ENCODE peak calls at places on chromosome 18, in seven cellular contexts. One of them, this sample, is unnamed.

GRCh38 chr18:11518788-11519685 is 90.4 kb upstream of the SLC35G4 start:
- DNase-seq in CD8-positive, alpha-beta T cell: no peak
- DNase-seq in GM13976: peak; percentile 80
- DNase-seq in Calu3: peak; percentile 74
- DNase-seq in GM12865: peak; percentile 88
- DNase-seq in RWPE1: peak; percentile 65
- DNase-seq in endodermal cell: peak; percentile 92
- DNase-seq in this sample: peak; percentile 58

GRCh38 chr18:45687617-45688016 is 36.4 kb upstream of the SLC14A1 start:
- DNase-seq in CD8-positive, alpha-beta T cell: peak; percentile 66
- DNase-seq in GM13976: peak; percentile 47
- DNase-seq in Calu3: no peak
- DNase-seq in GM12865: peak; percentile 54
- DNase-seq in RWPE1: no peak
- DNase-seq in endodermal cell: no peak
- DNase-seq in this sample: no peak

GRCh38 chr18:23629444-23629946 is 33.2 kb downstream of the ANKRD29 start:
- DNase-seq in CD8-positive, alpha-beta T cell: no peak
- DNase-seq in GM13976: peak; percentile 37
- DNase-seq in Calu3: peak; percentile 61
- DNase-seq in GM12865: peak; percentile 48
- DNase-seq in RWPE1: no peak
- DNase-seq in endodermal cell: no peak
- DNase-seq in this sample: no peak

GRCh38 chr18:44748582-44748981 is 67.9 kb downstream of the SETBP1 start:
- DNase-seq in CD8-positive, alpha-beta T cell: no peak
- DNase-seq in GM13976: no peak
- DNase-seq in Calu3: no peak
- DNase-seq in GM12865: no peak
- DNase-seq in RWPE1: no peak
- DNase-seq in endodermal cell: no peak
- DNase-seq in this sample: no peak

GRCh38 chr18:8349608-8350323 is 259.5 kb upstream of the RAB12 start:
- DNase-seq in CD8-positive, alpha-beta T cell: no peak
- DNase-seq in GM13976: no peak
- DNase-seq in Calu3: no peak
- DNase-seq in GM12865: no peak
- DNase-seq in RWPE1: no peak
- DNase-seq in endodermal cell: no peak
- DNase-seq in this sample: no peak

GRCh38 chr18:2538844-2539243 is 32.5 kb downstream of the METTL4 start:
- DNase-seq in CD8-positive, alpha-beta T cell: no peak
- DNase-seq in GM13976: no peak
- DNase-seq in Calu3: no peak
- DNase-seq in GM12865: no peak
- DNase-seq in RWPE1: no peak
- DNase-seq in endodermal cell: no peak
- DNase-seq in this sample: no peak

GRCh38 chr18:37438417-37439180 is 127.0 kb downstream of the CELF4 start:
- DNase-seq in CD8-positive, alpha-beta T cell: no peak
- DNase-seq in GM13976: no peak
- DNase-seq in Calu3: no peak
- DNase-seq in GM12865: no peak
- DNase-seq in RWPE1: no peak
- DNase-seq in endodermal cell: no peak
- DNase-seq in this sample: no peak

GRCh38 chr18:13532406-13533075 is 193.8 kb downstream of the FAM210A start:
- DNase-seq in CD8-positive, alpha-beta T cell: peak; percentile 37
- DNase-seq in GM13976: no peak
- DNase-seq in Calu3: no peak
- DNase-seq in GM12865: no peak
- DNase-seq in RWPE1: no peak
- DNase-seq in endodermal cell: peak; percentile 22
- DNase-seq in this sample: no peak

GRCh38 chr18:55488473-55488872 is 99.5 kb downstream of the TCF4 start:
- DNase-seq in CD8-positive, alpha-beta T cell: no peak
- DNase-seq in GM13976: no peak
- DNase-seq in Calu3: no peak
- DNase-seq in GM12865: no peak
- DNase-seq in RWPE1: no peak
- DNase-seq in endodermal cell: peak; percentile 70
- DNase-seq in this sample: no peak

GRCh38 chr18:24704921-24705620 is 244.6 kb downstream of the HRH4 start:
- DNase-seq in CD8-positive, alpha-beta T cell: no peak
- DNase-seq in GM13976: no peak
- DNase-seq in Calu3: no peak
- DNase-seq in GM12865: no peak
- DNase-seq in RWPE1: no peak
- DNase-seq in endodermal cell: no peak
- DNase-seq in this sample: no peak

GRCh38 chr18:24262097-24262496 is 123.2 kb downstream of the CABYR start:
- DNase-seq in CD8-positive, alpha-beta T cell: no peak
- DNase-seq in GM13976: no peak
- DNase-seq in Calu3: no peak
- DNase-seq in GM12865: no peak
- DNase-seq in RWPE1: no peak
- DNase-seq in endodermal cell: no peak
- DNase-seq in this sample: no peak

GRCh38 chr18:4836146-4836545 is 360.9 kb downstream of the AKAIN1 start:
- DNase-seq in CD8-positive, alpha-beta T cell: no peak
- DNase-seq in GM13976: no peak
- DNase-seq in Calu3: no peak
- DNase-seq in GM12865: no peak
- DNase-seq in RWPE1: no peak
- DNase-seq in endodermal cell: no peak
- DNase-seq in this sample: no peak

GRCh38 chr18:9673296-9674251 is 34.5 kb upstream of the RAB31 start:
- DNase-seq in CD8-positive, alpha-beta T cell: no peak
- DNase-seq in GM13976: peak; percentile 84
- DNase-seq in Calu3: peak; percentile 81
- DNase-seq in GM12865: peak; percentile 96
- DNase-seq in RWPE1: peak; percentile 95
- DNase-seq in endodermal cell: peak; percentile 69
- DNase-seq in this sample: no peak

GRCh38 chr18:24128700-24129099 is 10.2 kb upstream of the CABYR start:
- DNase-seq in CD8-positive, alpha-beta T cell: no peak
- DNase-seq in GM13976: no peak
- DNase-seq in Calu3: no peak
- DNase-seq in GM12865: no peak
- DNase-seq in RWPE1: no peak
- DNase-seq in endodermal cell: no peak
- DNase-seq in this sample: no peak

GRCh38 chr18:62644773-62645172 is 70.6 kb upstream of the PHLPP1 start:
- DNase-seq in CD8-positive, alpha-beta T cell: no peak
- DNase-seq in GM13976: no peak
- DNase-seq in Calu3: no peak
- DNase-seq in GM12865: no peak
- DNase-seq in RWPE1: no peak
- DNase-seq in endodermal cell: no peak
- DNase-seq in this sample: no peak

GRCh38 chr18:29969876-29970275 is 1072.7 kb downstream of the DSC3 start:
- DNase-seq in CD8-positive, alpha-beta T cell: no peak
- DNase-seq in GM13976: no peak
- DNase-seq in Calu3: no peak
- DNase-seq in GM12865: no peak
- DNase-seq in RWPE1: no peak
- DNase-seq in endodermal cell: no peak
- DNase-seq in this sample: no peak

GRCh38 chr18:28342231-28342630 is 165.3 kb upstream of the CDH2 start:
- DNase-seq in CD8-positive, alpha-beta T cell: no peak
- DNase-seq in GM13976: no peak
- DNase-seq in Calu3: no peak
- DNase-seq in GM12865: no peak
- DNase-seq in RWPE1: no peak
- DNase-seq in endodermal cell: no peak
- DNase-seq in this sample: no peak

GRCh38 chr18:76686737-76687231 is 135.6 kb upstream of the ZNF236 start:
- DNase-seq in CD8-positive, alpha-beta T cell: no peak
- DNase-seq in GM13976: peak; percentile 71
- DNase-seq in Calu3: peak; percentile 67
- DNase-seq in GM12865: peak; percentile 48
- DNase-seq in RWPE1: peak; percentile 59
- DNase-seq in endodermal cell: peak; percentile 85
- DNase-seq in this sample: peak; percentile 24

GRCh38 chr18:11808001-11808855 is 43.0 kb upstream of the CHMP1B start:
- DNase-seq in CD8-positive, alpha-beta T cell: no peak
- DNase-seq in GM13976: no peak
- DNase-seq in Calu3: peak; percentile 9
- DNase-seq in GM12865: no peak
- DNase-seq in RWPE1: peak; percentile 80
- DNase-seq in endodermal cell: peak; percentile 90
- DNase-seq in this sample: no peak

GRCh38 chr18:24051256-24051947 is 36.8 kb downstream of the TTC39C start:
- DNase-seq in CD8-positive, alpha-beta T cell: no peak
- DNase-seq in GM13976: peak; percentile 24
- DNase-seq in Calu3: no peak
- DNase-seq in GM12865: peak; percentile 53
- DNase-seq in RWPE1: no peak
- DNase-seq in endodermal cell: no peak
- DNase-seq in this sample: no peak

GRCh38 chr18:6255121-6255742 is 159.5 kb downstream of the L3MBTL4 start:
- DNase-seq in CD8-positive, alpha-beta T cell: no peak
- DNase-seq in GM13976: no peak
- DNase-seq in Calu3: no peak
- DNase-seq in GM12865: no peak
- DNase-seq in RWPE1: no peak
- DNase-seq in endodermal cell: no peak
- DNase-seq in this sample: no peak

GRCh38 chr18:73340135-73340934 is 472.5 kb upstream of the NETO1 start:
- DNase-seq in CD8-positive, alpha-beta T cell: no peak
- DNase-seq in GM13976: no peak
- DNase-seq in Calu3: peak; percentile 65
- DNase-seq in GM12865: no peak
- DNase-seq in RWPE1: peak; percentile 10
- DNase-seq in endodermal cell: no peak
- DNase-seq in this sample: no peak

GRCh38 chr18:61199131-61199903 is 133.9 kb upstream of the CDH20 start:
- DNase-seq in CD8-positive, alpha-beta T cell: no peak
- DNase-seq in GM13976: no peak
- DNase-seq in Calu3: no peak
- DNase-seq in GM12865: no peak
- DNase-seq in RWPE1: no peak
- DNase-seq in endodermal cell: no peak
- DNase-seq in this sample: no peak

GRCh38 chr18:28112056-28112470 is 64.9 kb downstream of the CDH2 start:
- DNase-seq in CD8-positive, alpha-beta T cell: no peak
- DNase-seq in GM13976: no peak
- DNase-seq in Calu3: no peak
- DNase-seq in GM12865: no peak
- DNase-seq in RWPE1: peak; percentile 9
- DNase-seq in endodermal cell: no peak
- DNase-seq in this sample: no peak

GRCh38 chr18:37521500-37522465 is 43.8 kb downstream of the CELF4 start:
- DNase-seq in CD8-positive, alpha-beta T cell: no peak
- DNase-seq in GM13976: no peak
- DNase-seq in Calu3: no peak
- DNase-seq in GM12865: no peak
- DNase-seq in RWPE1: no peak
- DNase-seq in endodermal cell: no peak
- DNase-seq in this sample: no peak

GRCh38 chr18:61435064-61435652 is 101.9 kb downstream of the CDH20 start:
- DNase-seq in CD8-positive, alpha-beta T cell: no peak
- DNase-seq in GM13976: no peak
- DNase-seq in Calu3: peak; percentile 23
- DNase-seq in GM12865: peak; percentile 22
- DNase-seq in RWPE1: peak; percentile 25
- DNase-seq in endodermal cell: peak; percentile 55
- DNase-seq in this sample: no peak

GRCh38 chr18:42706618-42707017 is 408.9 kb downstream of the RIT2 start:
- DNase-seq in CD8-positive, alpha-beta T cell: no peak
- DNase-seq in GM13976: no peak
- DNase-seq in Calu3: no peak
- DNase-seq in GM12865: peak; percentile 0
- DNase-seq in RWPE1: peak; percentile 1
- DNase-seq in endodermal cell: peak; percentile 58
- DNase-seq in this sample: no peak

GRCh38 chr18:46660955-46661749 is 4.1 kb upstream of the LOXHD1 start:
- DNase-seq in CD8-positive, alpha-beta T cell: no peak
- DNase-seq in GM13976: no peak
- DNase-seq in Calu3: peak; percentile 17
- DNase-seq in GM12865: no peak
- DNase-seq in RWPE1: no peak
- DNase-seq in endodermal cell: peak; percentile 83
- DNase-seq in this sample: no peak

GRCh38 chr18:6785001-6785400 is 55.5 kb downstream of the ARHGAP28 start:
- DNase-seq in CD8-positive, alpha-beta T cell: no peak
- DNase-seq in GM13976: no peak
- DNase-seq in Calu3: no peak
- DNase-seq in GM12865: no peak
- DNase-seq in RWPE1: no peak
- DNase-seq in endodermal cell: no peak
- DNase-seq in this sample: no peak

GRCh38 chr18:64966667-64967066 is 784.1 kb upstream of the CDH7 start:
- DNase-seq in CD8-positive, alpha-beta T cell: no peak
- DNase-seq in GM13976: no peak
- DNase-seq in Calu3: peak; percentile 24
- DNase-seq in GM12865: no peak
- DNase-seq in RWPE1: no peak
- DNase-seq in endodermal cell: peak; percentile 63
- DNase-seq in this sample: no peak
- TF ChIP-seq CTCF in CD8-positive, alpha-beta T cell: no peak
- TF ChIP-seq CTCF in GM13976: no peak
- TF ChIP-seq CTCF in Calu3: no peak
- TF ChIP-seq CTCF in GM12865: no peak
- TF ChIP-seq CTCF in RWPE1: no peak
- TF ChIP-seq CTCF in endodermal cell: peak; percentile 69
- TF ChIP-seq CTCF in this sample: peak; percentile 27

GRCh38 chr18:59414254-59414653 is 55.2 kb upstream of the LMAN1 start:
- DNase-seq in CD8-positive, alpha-beta T cell: no peak
- DNase-seq in GM13976: no peak
- DNase-seq in Calu3: no peak
- DNase-seq in GM12865: no peak
- DNase-seq in RWPE1: no peak
- DNase-seq in endodermal cell: no peak
- DNase-seq in this sample: no peak
- TF ChIP-seq CTCF in CD8-positive, alpha-beta T cell: no peak
- TF ChIP-seq CTCF in GM13976: no peak
- TF ChIP-seq CTCF in Calu3: no peak
- TF ChIP-seq CTCF in GM12865: no peak
- TF ChIP-seq CTCF in RWPE1: no peak
- TF ChIP-seq CTCF in endodermal cell: no peak
- TF ChIP-seq CTCF in this sample: no peak

GRCh38 chr18:47912343-47912742 is 18.1 kb downstream of the SMAD2 start:
- DNase-seq in CD8-positive, alpha-beta T cell: no peak
- DNase-seq in GM13976: no peak
- DNase-seq in Calu3: no peak
- DNase-seq in GM12865: no peak
- DNase-seq in RWPE1: no peak
- DNase-seq in endodermal cell: no peak
- DNase-seq in this sample: no peak
- TF ChIP-seq CTCF in CD8-positive, alpha-beta T cell: no peak
- TF ChIP-seq CTCF in GM13976: no peak
- TF ChIP-seq CTCF in Calu3: no peak
- TF ChIP-seq CTCF in GM12865: no peak
- TF ChIP-seq CTCF in RWPE1: no peak
- TF ChIP-seq CTCF in endodermal cell: no peak
- TF ChIP-seq CTCF in this sample: no peak

GRCh38 chr18:48126240-48126639 is 195.8 kb upstream of the SMAD2 start:
- DNase-seq in CD8-positive, alpha-beta T cell: no peak
- DNase-seq in GM13976: no peak
- DNase-seq in Calu3: no peak
- DNase-seq in GM12865: no peak
- DNase-seq in RWPE1: no peak
- DNase-seq in endodermal cell: no peak
- DNase-seq in this sample: no peak
- TF ChIP-seq CTCF in CD8-positive, alpha-beta T cell: no peak
- TF ChIP-seq CTCF in GM13976: no peak
- TF ChIP-seq CTCF in Calu3: no peak
- TF ChIP-seq CTCF in GM12865: no peak
- TF ChIP-seq CTCF in RWPE1: no peak
- TF ChIP-seq CTCF in endodermal cell: no peak
- TF ChIP-seq CTCF in this sample: no peak